ENCODE peak calls at places on chromosomes 12 and 14, in five cellular contexts. G is left colon; M is T-helper 17 cell; V is stimulated activated CD8-positive, alpha-beta memory T cell treated with anti-CD3 and anti-CD28 coated beads, Interleukin-4, amount 100 ng/mL, for 4 hours; K is pons. D is an unnamed sample.

GRCh38 chr14:21652209-21652808 is 1.3 kb upstream of the OR4E2 start:
- DNase-seq in G (peak), M (no peak), V (no peak), K (no peak), D (no peak)

GRCh38 chr12:112473056-112473455 is 54.3 kb downstream of the PTPN11 start:
- DNase-seq in G (no peak), M (no peak), V (no peak), K (no peak), D (no peak)

GRCh38 chr12:49792181-49792970 is 35.8 kb downstream of the NCKAP5L start:
- DNase-seq in G (no peak), M (no peak), V (no peak), K (no peak), D (no peak)

GRCh38 chr14:58171090-58171489 is 19.1 kb upstream of the ARMH4 start:
- DNase-seq in G (peak), M (no peak), V (no peak), K (no peak), D (no peak)

GRCh38 chr12:109738209-109738608 is 24.6 kb downstream of the FAM222A start:
- DNase-seq in G (peak), M (peak), V (no peak), K (no peak), D (no peak)

GRCh38 chr14:69183735-69184134 is 7.6 kb upstream of the EXD2 start:
- DNase-seq in G (no peak), M (no peak), V (no peak), K (no peak), D (no peak)

GRCh38 chr12:52415870-52416750 is 10.0 kb upstream of the KRT82 start:
- DNase-seq in G (peak), M (no peak), V (no peak), K (peak), D (no peak)

GRCh38 chr12:52423661-52424503 is 10.3 kb downstream of the KRT75 start:
- DNase-seq in G (no peak), M (no peak), V (no peak), K (no peak), D (no peak)

GRCh38 chr14:89457007-89457406 is 40.0 kb upstream of the FOXN3 start:
- DNase-seq in G (no peak), M (no peak), V (no peak), K (no peak), D (no peak)

GRCh38 chr14:97841762-97842161 is 1044.6 kb downstream of the VRK1 start:
- DNase-seq in G (no peak), M (no peak), V (no peak), K (no peak), D (no peak)

GRCh38 chr12:85182699-85183098 is 97.3 kb upstream of the ALX1 start:
- DNase-seq in G (no peak), M (no peak), V (no peak), K (no peak), D (no peak)

GRCh38 chr14:59358105-59358504 is 107.1 kb downstream of the GPR135 start:
- DNase-seq in G (peak), M (no peak), V (no peak), K (no peak), D (no peak)

GRCh38 chr14:101624579-101624978 is 63.3 kb downstream of the DIO3 start:
- DNase-seq in G (peak), M (no peak), V (no peak), K (no peak), D (no peak)

GRCh38 chr12:4978737-4979136 is 64.9 kb upstream of the KCNA5 start:
- DNase-seq in G (no peak), M (no peak), V (no peak), K (no peak), D (no peak)

GRCh38 chr12:86134571-86134970 is 121.6 kb downstream of the MGAT4C start:
- DNase-seq in G (no peak), M (no peak), V (no peak), K (no peak), D (no peak)

GRCh38 chr14:103188691-103189480 is 65.6 kb downstream of the TNFAIP2 start:
- DNase-seq in G (no peak), M (peak), V (no peak), K (no peak), D (no peak)

GRCh38 chr12:40198601-40199000 is 26.2 kb upstream of the LRRK2 start:
- DNase-seq in G (no peak), M (no peak), V (no peak), K (no peak), D (no peak)

GRCh38 chr12:29240441-29240840 is 91.4 kb downstream of the FAR2 start:
- DNase-seq in G (no peak), M (no peak), V (no peak), K (no peak), D (no peak)

GRCh38 chr12:3564411-3564810 is 73.4 kb downstream of the PRMT8 start:
- DNase-seq in G (no peak), M (no peak), V (no peak), K (no peak), D (no peak)

GRCh38 chr12:128969480-128970055 is 116.3 kb downstream of the GLT1D1 start:
- DNase-seq in G (no peak), M (no peak), V (no peak), K (peak), D (no peak)

GRCh38 chr12:15534870-15535269 is 212.6 kb downstream of the PTPRO start:
- DNase-seq in G (no peak), M (no peak), V (no peak), K (no peak), D (no peak)

GRCh38 chr12:57215668-57216013 is 953 bp upstream of the NXPH4 start:
- DNase-seq in G (no peak), M (no peak), V (no peak), K (no peak), D (no peak)

GRCh38 chr14:58607571-58608317 is 30.0 kb upstream of the DACT1 start:
- DNase-seq in G (no peak), M (no peak), V (no peak), K (no peak), D (no peak)

GRCh38 chr12:80763874-80764273 is 47.2 kb downstream of the MYF5 start:
- DNase-seq in G (no peak), M (no peak), V (no peak), K (peak), D (no peak)

GRCh38 chr14:77026930-77027537 is 1.5 kb downstream of the IRF2BPL start:
- DNase-seq in G (no peak), M (peak), V (no peak), K (no peak), D (no peak)

GRCh38 chr12:92408072-92408900 is 262.6 kb upstream of the BTG1 start:
- DNase-seq in G (peak), M (peak), V (no peak), K (no peak), D (no peak)

GRCh38 chr12:13307143-13307831 is 110.8 kb downstream of the EMP1 start:
- DNase-seq in G (no peak), M (no peak), V (no peak), K (no peak), D (no peak)

GRCh38 chr14:64706552-64707193 is 2.4 kb downstream of the PLEKHG3 start:
- DNase-seq in G (peak), M (no peak), V (no peak), K (peak), D (no peak)

GRCh38 chr14:50530794-50531193 is 1.6 kb downstream of the MAP4K5 start:
- DNase-seq in G (no peak), M (no peak), V (no peak), K (peak), D (no peak)

GRCh38 chr12:76037130-76038105 is 5.8 kb upstream of the PHLDA1 start:
- DNase-seq in G (no peak), M (no peak), V (no peak), K (peak), D (no peak)

GRCh38 chr14:94890755-94891154 is 120.8 kb upstream of the GSC start:
- DNase-seq in G (peak), M (no peak), V (no peak), K (no peak), D (no peak)

GRCh38 chr12:84912191-84913142 is at the start of gene SLC6A15:
- DNase-seq in G (no peak), M (no peak), V (no peak), K (peak), D (peak)

GRCh38 chr14:51684760-51685159 is 33.0 kb downstream of the FRMD6 start:
- DNase-seq in G (no peak), M (no peak), V (no peak), K (no peak), D (no peak)

GRCh38 chr14:21199611-21200570 is 44.0 kb upstream of the OR5AU1 start:
- DNase-seq in G (no peak), M (no peak), V (no peak), K (no peak), D (no peak)

GRCh38 chr12:20459920-20460319 is 91.6 kb downstream of the PDE3A start:
- DNase-seq in G (no peak), M (no peak), V (no peak), K (no peak), D (no peak)

GRCh38 chr12:104499668-104500328 is 43.0 kb downstream of the CHST11 start:
- DNase-seq in G (no peak), M (no peak), V (no peak), K (no peak), D (no peak)

GRCh38 chr12:86249856-86250255 is 6.3 kb downstream of the MGAT4C start:
- DNase-seq in G (no peak), M (no peak), V (no peak), K (no peak), D (no peak)

GRCh38 chr12:21613931-21614330 is 9.3 kb upstream of the GYS2 start:
- DNase-seq in G (no peak), M (no peak), V (no peak), K (no peak), D (no peak)

D was measured in esophagus squamous epithelium.